ENCODE peak calls at places on chromosome 5, in eight cellular contexts. Y is naive thymus-derived CD4-positive, alpha-beta T cell; S is foreskin fibroblast; Z is gastrocnemius medialis; E is brain microvascular endothelial cell; W is neuronal stem cell; I is AG04450; B is body of pancreas. X is an unnamed sample.

GRCh38 chr5:149125386-149125891 is 15.9 kb upstream of the ABLIM3 start:
- DNase-seq in Y (no peak), S (no peak), Z (no peak), E (no peak), W (no peak), I (no peak), B (peak), X (no peak)

GRCh38 chr5:136712628-136713027 is 347.3 kb upstream of the TRPC7 start:
- DNase-seq in Y (no peak), S (no peak), Z (no peak), E (no peak), W (no peak), I (no peak), B (no peak), X (no peak)

GRCh38 chr5:54794437-54794970 is 190.9 kb downstream of the ESM1 start:
- DNase-seq in Y (no peak), S (no peak), Z (no peak), E (no peak), W (no peak), I (no peak), B (no peak), X (no peak)

GRCh38 chr5:146076455-146076854 is 28.9 kb downstream of the PLAC8L1 start:
- DNase-seq in Y (no peak), S (no peak), Z (no peak), E (no peak), W (peak), I (no peak), B (no peak), X (peak)

GRCh38 chr5:54251981-54252380 is 58.4 kb downstream of the ARL15 start:
- DNase-seq in Y (no peak), S (no peak), Z (no peak), E (no peak), W (no peak), I (no peak), B (no peak), X (peak)

GRCh38 chr5:130545291-130545690 is 619.8 kb downstream of the HINT1 start:
- DNase-seq in Y (no peak), S (no peak), Z (no peak), E (no peak), W (no peak), I (no peak), B (no peak), X (no peak)

GRCh38 chr5:34857161-34857560 is 18.2 kb downstream of the TTC23L start:
- DNase-seq in Y (no peak), S (no peak), Z (no peak), E (no peak), W (no peak), I (no peak), B (no peak), X (no peak)

GRCh38 chr5:150645070-150645700 is 4.7 kb downstream of the SYNPO start:
- DNase-seq in Y (no peak), S (peak), Z (peak), E (peak), W (peak), I (no peak), B (peak), X (no peak)

GRCh38 chr5:114325552-114325951 is 36.3 kb upstream of the KCNN2 start:
- DNase-seq in Y (no peak), S (no peak), Z (no peak), E (peak), W (no peak), I (no peak), B (peak), X (no peak)

GRCh38 chr5:134590992-134591659 is 41.5 kb downstream of the SAR1B start:
- DNase-seq in Y (no peak), S (no peak), Z (peak), E (no peak), W (no peak), I (no peak), B (no peak), X (peak)

GRCh38 chr5:172904312-172904642 is 54.9 kb upstream of the RPL26L1 start:
- DNase-seq in Y (no peak), S (no peak), Z (no peak), E (no peak), W (no peak), I (no peak), B (no peak), X (no peak)

GRCh38 chr5:180313677-180314076 is 21.8 kb upstream of the MAPK9 start:
- DNase-seq in Y (peak), S (peak), Z (no peak), E (no peak), W (no peak), I (no peak), B (no peak), X (peak)

GRCh38 chr5:103034662-103035392 is 85.1 kb downstream of the GIN1 start:
- DNase-seq in Y (no peak), S (no peak), Z (no peak), E (no peak), W (no peak), I (no peak), B (no peak), X (no peak)

GRCh38 chr5:1409386-1410110 is 35.7 kb downstream of the SLC6A3 start:
- DNase-seq in Y (peak), S (peak), Z (no peak), E (peak), W (peak), I (no peak), B (peak), X (no peak)

GRCh38 chr5:150053231-150053626 is 33.1 kb downstream of the CSF1R start:
- DNase-seq in Y (no peak), S (peak), Z (no peak), E (peak), W (no peak), I (no peak), B (no peak), X (no peak)

GRCh38 chr5:179805070-179805528 is 1.6 kb downstream of the MGAT4B start:
- DNase-seq in Y (no peak), S (no peak), Z (peak), E (no peak), W (no peak), I (no peak), B (peak), X (peak)

GRCh38 chr5:133400120-133400519 is 212.2 kb downstream of the FSTL4 start:
- DNase-seq in Y (no peak), S (no peak), Z (no peak), E (no peak), W (no peak), I (no peak), B (no peak), X (no peak)

GRCh38 chr5:3352711-3353110 is 242.9 kb upstream of the IRX1 start:
- DNase-seq in Y (no peak), S (no peak), Z (no peak), E (no peak), W (no peak), I (no peak), B (no peak), X (no peak)

GRCh38 chr5:180787711-180788431 is 14.7 kb downstream of the MGAT1 start:
- DNase-seq in Y (no peak), S (no peak), Z (no peak), E (peak), W (no peak), I (no peak), B (no peak), X (no peak)

GRCh38 chr5:176360894-176361436 is 599 bp downstream of the KIAA1191 start:
- DNase-seq in Y (no peak), S (no peak), Z (no peak), E (peak), W (peak), I (no peak), B (peak), X (peak)

GRCh38 chr5:160054047-160054446 is 45.1 kb downstream of the TTC1 start:
- DNase-seq in Y (no peak), S (no peak), Z (no peak), E (peak), W (no peak), I (peak), B (no peak), X (no peak)

GRCh38 chr5:98709681-98710080 is 63.8 kb upstream of the RGMB start:
- DNase-seq in Y (no peak), S (no peak), Z (no peak), E (no peak), W (no peak), I (no peak), B (no peak), X (no peak)
- H3K4me3 ChIP-seq in Y (no peak), S (no peak), Z (no peak), E (no peak), W (no peak), I (no peak), B (no peak), X (no peak)

GRCh38 chr5:79990598-79991507 is at the start of gene MTX3:
- DNase-seq in Y (peak), S (peak), Z (peak), E (peak), W (peak), I (peak), B (peak), X (peak)
- H3K4me3 ChIP-seq in Y (peak), S (peak), Z (peak), E (peak), W (peak), I (peak), B (peak), X (peak)

GRCh38 chr5:167458412-167458811 is 833.0 kb upstream of the WWC1 start:
- DNase-seq in Y (no peak), S (no peak), Z (no peak), E (no peak), W (no peak), I (no peak), B (no peak), X (no peak)

GRCh38 chr5:167463939-167464338 is 827.5 kb upstream of the WWC1 start:
- DNase-seq in Y (no peak), S (no peak), Z (no peak), E (no peak), W (no peak), I (no peak), B (no peak), X (no peak)

GRCh38 chr5:167460449-167461020 is 830.9 kb upstream of the WWC1 start:
- DNase-seq in Y (no peak), S (no peak), Z (no peak), E (no peak), W (no peak), I (no peak), B (no peak), X (no peak)
- H3K4me3 ChIP-seq in Y (no peak), S (no peak), Z (no peak), E (no peak), W (no peak), I (no peak), B (no peak), X (no peak)

GRCh38 chr5:112960316-112960715 is 16.3 kb upstream of the DCP2 start:
- DNase-seq in Y (no peak), S (no peak), Z (no peak), E (no peak), W (no peak), I (no peak), B (no peak), X (no peak)
- H3K4me3 ChIP-seq in Y (no peak), S (no peak), Z (no peak), E (no peak), W (no peak), I (no peak), B (no peak), X (no peak)